ENCODE peak calls at places on chromosomes 11 and 22, in seven cellular contexts. N is lower leg skin, D is AG10803, R is progenitor cell of endocrine pancreas, X is A549, L is HFF-Myc, T is astrocyte of the spinal cord. W is an unnamed sample.

GRCh38 chr11:81870815-81871214 is 862.8 kb downstream of the FAM181B start:
- DNase-seq in N (no peak), X (no peak), D (no peak), L (no peak), T (no peak), R (no peak), W (no peak)

GRCh38 chr11:80320226-80320625 is 879.4 kb upstream of the TENM4 start:
- DNase-seq in X (no peak), N (no peak), L (no peak), T (no peak), D (no peak), R (no peak), W (no peak)

GRCh38 chr11:88520391-88520790 is 182.9 kb upstream of the CTSC start:
- DNase-seq in T (no peak), R (no peak), X (no peak), L (no peak), N (no peak), D (no peak), W (no peak)

GRCh38 chr11:10605941-10606381 is 37.5 kb upstream of the LYVE1 start:
- DNase-seq in X (no peak), D (peak; percentile 79), T (peak; percentile 73), L (no peak), R (no peak), N (no peak), W (no peak)

GRCh38 chr22:45223304-45224117 is 17.2 kb downstream of the KIAA0930 start:
- DNase-seq in L (no peak), D (no peak), T (no peak), R (no peak), N (no peak), X (no peak), W (no peak)

GRCh38 chr11:103907548-103908455 is 128.6 kb upstream of the DDI1 start:
- DNase-seq in X (no peak), D (peak; percentile 32), T (peak; percentile 67), R (no peak), L (no peak), N (no peak), W (no peak)

GRCh38 chr22:39253427-39254070 is 8.8 kb upstream of the PDGFB start:
- DNase-seq in D (peak; percentile 67), X (peak; percentile 81), R (no peak), L (peak; percentile 52), T (peak; percentile 86), N (no peak), W (no peak)

GRCh38 chr22:44736581-44737413 is 15.6 kb upstream of the ARHGAP8 start:
- DNase-seq in X (no peak), D (no peak), T (no peak), N (no peak), R (no peak), L (no peak), W (peak; percentile 84)

GRCh38 chr22:41576877-41577276 is 12.8 kb downstream of the PMM1 start:
- DNase-seq in L (no peak), T (peak; percentile 53), D (peak; percentile 40), R (peak; percentile 37), X (peak; percentile 72), N (no peak), W (no peak)

GRCh38 chr11:72553748-72554147 is 119.4 kb upstream of the CLPB start:
- DNase-seq in D (no peak), L (no peak), N (peak; percentile 63), T (no peak), X (peak; percentile 35), R (no peak), W (no peak)

GRCh38 chr11:56841210-56841810 is 92.8 kb upstream of the OR9G4 start:
- DNase-seq in L (peak; percentile 12), N (no peak), R (peak; percentile 29), T (peak; percentile 52), X (peak; percentile 86), D (peak; percentile 62), W (no peak)

GRCh38 chr22:31753634-31754471 is at the start of gene DEPDC5:
- DNase-seq in T (peak; percentile 94), X (peak; percentile 92), R (peak; percentile 96), N (peak; percentile 99), L (peak; percentile 66), D (peak; percentile 91), W (peak; percentile 98)

GRCh38 chr11:72625746-72626636 is 48.2 kb downstream of the PDE2A start:
- DNase-seq in R (no peak), D (peak; percentile 9), X (no peak), L (no peak), T (peak; percentile 38), N (peak; percentile 90), W (no peak)

GRCh38 chr11:3135491-3136440 is 29.3 kb downstream of the OSBPL5 start:
- DNase-seq in T (no peak), X (no peak), N (peak; percentile 79), D (no peak), L (no peak), R (no peak), W (no peak)
- TF ChIP-seq CTCF in T (no peak), X (no peak), N (no peak), D (no peak), L (no peak), R (peak; percentile 12), W (no peak)

GRCh38 chr11:45163956-45164575 is 17.6 kb downstream of the PRDM11 start:
- DNase-seq in R (no peak), N (no peak), X (no peak), L (no peak), T (peak; percentile 25), D (no peak), W (no peak)
- TF ChIP-seq CTCF in R (no peak), N (no peak), X (no peak), L (no peak), T (no peak), D (no peak), W (no peak)

DNA sequence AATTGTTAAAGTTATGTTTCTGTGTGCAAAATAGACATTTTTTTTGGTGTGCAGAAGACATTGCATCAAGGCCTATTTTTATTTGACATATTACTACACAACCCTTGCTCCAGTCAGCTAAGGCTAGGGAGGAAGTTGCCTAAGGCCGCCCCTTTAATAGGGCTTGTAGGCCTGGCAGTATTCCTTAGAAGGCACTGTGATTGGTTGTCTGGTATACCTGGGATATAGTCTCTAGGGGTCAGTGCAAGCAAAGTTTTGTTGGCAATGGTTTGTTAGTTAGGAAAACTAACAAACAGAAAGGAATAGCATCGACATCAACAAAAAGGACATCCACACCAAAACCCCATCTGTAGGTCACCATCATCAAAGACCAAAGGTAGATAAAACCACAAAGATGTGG is 16.9 kb downstream of the CCDC15 start:
- DNase-seq in D (peak; percentile 26), L (no peak), N (no peak), T (peak; percentile 35), X (peak; percentile 32), R (no peak), W (no peak)
- TF ChIP-seq CTCF in D (peak; percentile 12), L (no peak), N (no peak), T (no peak), X (no peak), R (no peak), W (no peak)

DNA sequence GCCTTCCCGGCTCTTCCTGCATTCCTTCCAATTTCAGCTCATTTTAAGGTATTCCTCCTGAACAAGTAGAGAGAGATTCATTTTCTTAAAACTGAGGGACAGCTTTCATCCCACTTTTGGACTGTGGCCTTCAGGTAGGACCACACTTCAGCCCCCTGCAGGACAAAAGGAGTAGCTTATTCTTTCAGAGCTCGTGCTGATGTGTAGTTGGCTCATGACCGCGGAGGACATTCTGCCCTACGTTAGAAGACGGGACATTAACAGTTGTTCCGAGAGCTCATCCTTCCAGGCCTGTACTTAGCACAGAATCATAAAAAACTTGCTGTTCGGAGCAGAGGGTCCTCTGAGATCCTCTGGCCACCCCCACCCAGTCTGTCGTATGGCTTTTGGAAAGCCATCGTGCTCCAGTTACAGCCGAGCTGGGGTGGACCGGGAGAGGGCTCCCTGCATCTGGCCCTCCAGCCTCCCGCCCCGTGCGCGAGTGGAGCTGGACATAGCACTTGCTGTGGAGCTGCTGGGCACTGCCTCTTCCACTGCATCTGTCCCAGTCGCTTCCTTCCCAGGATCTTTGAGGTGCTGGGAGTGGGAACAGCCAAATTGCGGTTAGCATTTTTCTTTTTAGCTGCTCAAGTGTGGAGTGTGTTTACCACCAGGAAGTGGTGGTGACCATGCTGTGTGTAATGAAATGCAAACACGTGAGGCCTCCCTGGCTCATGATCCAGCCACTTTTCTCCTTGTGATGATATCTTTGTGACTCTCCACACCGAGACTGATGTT is 250.3 kb downstream of the TBC1D22A start:
- DNase-seq in R (no peak), X (no peak), N (peak; percentile 66), D (peak; percentile 53), L (no peak), T (peak; percentile 57), W (no peak)
- TF ChIP-seq CTCF in R (peak; percentile 33), X (no peak), N (no peak), D (no peak), L (peak; percentile 25), T (peak; percentile 18), W (peak; percentile 19)

GRCh38 chr11:44443836-44444769 is 121.4 kb upstream of the CD82 start:
- DNase-seq in X (peak; percentile 18), N (peak; percentile 68), T (no peak), D (no peak), R (no peak), L (no peak), W (no peak)
- TF ChIP-seq CTCF in X (no peak), N (no peak), T (no peak), D (no peak), R (no peak), L (no peak), W (no peak)

GRCh38 chr11:86570020-86570419 is 102.4 kb downstream of the ME3 start:
- DNase-seq in T (no peak), X (no peak), L (no peak), N (no peak), D (no peak), R (no peak), W (no peak)

GRCh38 chr11:86574493-86575207 is 97.8 kb downstream of the ME3 start:
- DNase-seq in N (no peak), X (no peak), R (no peak), T (peak; percentile 63), D (no peak), L (no peak), W (no peak)

GRCh38 chr11:86569109-86569508 is 103.3 kb downstream of the ME3 start:
- DNase-seq in L (no peak), N (no peak), D (no peak), X (no peak), R (no peak), T (no peak), W (no peak)

GRCh38 chr11:86570457-86570856 is 102.0 kb downstream of the ME3 start:
- DNase-seq in R (no peak), D (no peak), N (no peak), T (no peak), L (no peak), X (no peak), W (no peak)

GRCh38 chr11:86571273-86571948 is 101.0 kb downstream of the ME3 start:
- DNase-seq in N (no peak), D (no peak), X (peak; percentile 88), L (no peak), R (peak; percentile 17), T (no peak), W (no peak)
- TF ChIP-seq CTCF in N (no peak), D (peak; percentile 44), X (peak; percentile 60), L (peak; percentile 59), R (peak; percentile 75), T (peak; percentile 40), W (peak; percentile 41)

DNA sequence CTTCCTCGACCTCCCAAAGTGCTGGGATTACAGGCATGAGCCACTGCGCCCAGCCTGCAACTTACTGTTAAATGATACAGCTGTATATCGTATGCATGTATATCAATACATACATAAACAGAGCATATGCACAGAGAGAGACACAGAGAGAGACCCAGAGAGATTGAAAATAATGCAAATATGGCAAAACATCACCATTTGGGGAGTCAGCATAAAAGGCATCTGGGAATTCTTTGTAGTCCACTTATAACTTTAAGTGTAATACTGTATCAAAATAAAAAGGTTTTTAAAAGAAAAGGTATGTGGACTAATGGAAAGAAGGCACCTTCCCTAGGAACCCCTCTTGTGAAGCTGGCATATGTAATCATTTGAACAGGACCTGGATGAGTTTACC is 21.8 kb downstream of the ALX4 start:
- DNase-seq in D (no peak), N (no peak), R (no peak), L (no peak), T (no peak), X (no peak), W (no peak)
- TF ChIP-seq CTCF in D (no peak), N (no peak), R (no peak), L (no peak), T (no peak), X (no peak), W (no peak)

W was measured in osteocyte.